ENCODE peak calls at places on chromosomes 5 and 9, in seven cellular contexts. One of them, this sample, is unnamed.

GRCh38 chr9:78115073-78115472 is 83.5 kb upstream of the GNAQ start:
- DNase-seq in heart left ventricle: no peak
- DNase-seq in HCT116: no peak
- DNase-seq in AG08395: no peak
- DNase-seq in activated effector memory CD4-positive, alpha-beta T cell treated with Interleukin-2 at 50 U/mL for 16 hours: no peak
- DNase-seq in NCI-H1105: no peak
- DNase-seq in ACHN: peak
- DNase-seq in this sample: no peak

GRCh38 chr5:36655171-36655570 is 48.8 kb downstream of the SLC1A3 start:
- DNase-seq in heart left ventricle: no peak
- DNase-seq in HCT116: no peak
- DNase-seq in AG08395: peak
- DNase-seq in activated effector memory CD4-positive, alpha-beta T cell treated with Interleukin-2 at 50 U/mL for 16 hours: no peak
- DNase-seq in NCI-H1105: no peak
- DNase-seq in ACHN: no peak
- DNase-seq in this sample: no peak

GRCh38 chr5:150000990-150001659 is 586 bp downstream of the HMGXB3 start:
- DNase-seq in heart left ventricle: peak
- DNase-seq in HCT116: no peak
- DNase-seq in AG08395: peak
- DNase-seq in activated effector memory CD4-positive, alpha-beta T cell treated with Interleukin-2 at 50 U/mL for 16 hours: peak
- DNase-seq in NCI-H1105: no peak
- DNase-seq in ACHN: peak
- DNase-seq in this sample: peak

GRCh38 chr5:140827704-140828401 is at the start of gene PCDHA6:
- DNase-seq in heart left ventricle: no peak
- DNase-seq in HCT116: no peak
- DNase-seq in AG08395: no peak
- DNase-seq in activated effector memory CD4-positive, alpha-beta T cell treated with Interleukin-2 at 50 U/mL for 16 hours: no peak
- DNase-seq in NCI-H1105: no peak
- DNase-seq in ACHN: no peak
- DNase-seq in this sample: no peak

GRCh38 chr5:172647341-172648007 is 6.4 kb downstream of the NEURL1B start:
- DNase-seq in heart left ventricle: no peak
- DNase-seq in HCT116: no peak
- DNase-seq in AG08395: no peak
- DNase-seq in activated effector memory CD4-positive, alpha-beta T cell treated with Interleukin-2 at 50 U/mL for 16 hours: no peak
- DNase-seq in NCI-H1105: no peak
- DNase-seq in ACHN: no peak
- DNase-seq in this sample: no peak

GRCh38 chr5:88787856-88788255 is 95.1 kb downstream of the MEF2C start:
- DNase-seq in heart left ventricle: no peak
- DNase-seq in HCT116: no peak
- DNase-seq in AG08395: no peak
- DNase-seq in activated effector memory CD4-positive, alpha-beta T cell treated with Interleukin-2 at 50 U/mL for 16 hours: no peak
- DNase-seq in NCI-H1105: no peak
- DNase-seq in ACHN: peak
- DNase-seq in this sample: no peak

GRCh38 chr5:133952729-133953567 is 15.5 kb downstream of the C5orf15 start:
- DNase-seq in heart left ventricle: peak
- DNase-seq in HCT116: no peak
- DNase-seq in AG08395: peak
- DNase-seq in activated effector memory CD4-positive, alpha-beta T cell treated with Interleukin-2 at 50 U/mL for 16 hours: no peak
- DNase-seq in NCI-H1105: no peak
- DNase-seq in ACHN: no peak
- DNase-seq in this sample: no peak

GRCh38 chr5:1537166-1538154 is 13.7 kb upstream of the LPCAT1 start:
- DNase-seq in heart left ventricle: peak
- DNase-seq in HCT116: no peak
- DNase-seq in AG08395: no peak
- DNase-seq in activated effector memory CD4-positive, alpha-beta T cell treated with Interleukin-2 at 50 U/mL for 16 hours: no peak
- DNase-seq in NCI-H1105: no peak
- DNase-seq in ACHN: no peak
- DNase-seq in this sample: no peak

GRCh38 chr5:146878471-146879172 is at the start of gene PPP2R2B:
- DNase-seq in heart left ventricle: no peak
- DNase-seq in HCT116: no peak
- DNase-seq in AG08395: no peak
- DNase-seq in activated effector memory CD4-positive, alpha-beta T cell treated with Interleukin-2 at 50 U/mL for 16 hours: peak
- DNase-seq in NCI-H1105: peak
- DNase-seq in ACHN: no peak
- DNase-seq in this sample: no peak

GRCh38 chr5:57174128-57174849 is 430 bp downstream of the GPBP1 start:
- DNase-seq in heart left ventricle: peak
- DNase-seq in HCT116: no peak
- DNase-seq in AG08395: peak
- DNase-seq in activated effector memory CD4-positive, alpha-beta T cell treated with Interleukin-2 at 50 U/mL for 16 hours: no peak
- DNase-seq in NCI-H1105: no peak
- DNase-seq in ACHN: peak
- DNase-seq in this sample: peak

GRCh38 chr9:121289554-121290370 is 21.8 kb downstream of the GSN start:
- DNase-seq in heart left ventricle: no peak
- DNase-seq in HCT116: no peak
- DNase-seq in AG08395: no peak
- DNase-seq in activated effector memory CD4-positive, alpha-beta T cell treated with Interleukin-2 at 50 U/mL for 16 hours: no peak
- DNase-seq in NCI-H1105: no peak
- DNase-seq in ACHN: no peak
- DNase-seq in this sample: no peak

GRCh38 chr9:91720746-91721705 is 229.0 kb downstream of the ROR2 start:
- DNase-seq in heart left ventricle: no peak
- DNase-seq in HCT116: no peak
- DNase-seq in AG08395: no peak
- DNase-seq in activated effector memory CD4-positive, alpha-beta T cell treated with Interleukin-2 at 50 U/mL for 16 hours: no peak
- DNase-seq in NCI-H1105: no peak
- DNase-seq in ACHN: no peak
- DNase-seq in this sample: no peak

GRCh38 chr9:72300884-72301283 is 64.1 kb downstream of the ZFAND5 start:
- DNase-seq in heart left ventricle: no peak
- DNase-seq in HCT116: no peak
- DNase-seq in AG08395: no peak
- DNase-seq in activated effector memory CD4-positive, alpha-beta T cell treated with Interleukin-2 at 50 U/mL for 16 hours: no peak
- DNase-seq in NCI-H1105: no peak
- DNase-seq in ACHN: no peak
- DNase-seq in this sample: no peak

GRCh38 chr5:57696005-57696755 is 213.6 kb upstream of the ACTBL2 start:
- DNase-seq in heart left ventricle: no peak
- DNase-seq in HCT116: no peak
- DNase-seq in AG08395: no peak
- DNase-seq in activated effector memory CD4-positive, alpha-beta T cell treated with Interleukin-2 at 50 U/mL for 16 hours: no peak
- DNase-seq in NCI-H1105: no peak
- DNase-seq in ACHN: no peak
- DNase-seq in this sample: no peak

GRCh38 chr9:123007269-123007668 is 26.2 kb upstream of the GPR21 start:
- DNase-seq in heart left ventricle: no peak
- DNase-seq in HCT116: no peak
- DNase-seq in AG08395: no peak
- DNase-seq in activated effector memory CD4-positive, alpha-beta T cell treated with Interleukin-2 at 50 U/mL for 16 hours: no peak
- DNase-seq in NCI-H1105: no peak
- DNase-seq in ACHN: no peak
- DNase-seq in this sample: no peak

GRCh38 chr5:141342773-141343172 is 856 bp upstream of the PCDHGA3 start:
- DNase-seq in heart left ventricle: no peak
- DNase-seq in HCT116: no peak
- DNase-seq in AG08395: no peak
- DNase-seq in activated effector memory CD4-positive, alpha-beta T cell treated with Interleukin-2 at 50 U/mL for 16 hours: no peak
- DNase-seq in NCI-H1105: no peak
- DNase-seq in ACHN: no peak
- DNase-seq in this sample: no peak

GRCh38 chr9:4106744-4107143 is 193.1 kb downstream of the GLIS3 start:
- DNase-seq in heart left ventricle: no peak
- DNase-seq in HCT116: no peak
- DNase-seq in AG08395: peak
- DNase-seq in activated effector memory CD4-positive, alpha-beta T cell treated with Interleukin-2 at 50 U/mL for 16 hours: no peak
- DNase-seq in NCI-H1105: no peak
- DNase-seq in ACHN: no peak
- DNase-seq in this sample: peak

GRCh38 chr9:129351642-129352151 is 173.6 kb upstream of the IER5L start:
- DNase-seq in heart left ventricle: no peak
- DNase-seq in HCT116: no peak
- DNase-seq in AG08395: no peak
- DNase-seq in activated effector memory CD4-positive, alpha-beta T cell treated with Interleukin-2 at 50 U/mL for 16 hours: no peak
- DNase-seq in NCI-H1105: no peak
- DNase-seq in ACHN: no peak
- DNase-seq in this sample: no peak

This sample was measured in LoVo.